ENCODE peak calls at places on chromosomes 13 and 19, in nine cellular contexts. One of them, this sample, is unnamed.

GRCh38 chr13:34026308-34026707 is 208.4 kb downstream of the RFC3 start:
- DNase-seq in T-cell: no peak
- DNase-seq in GM04504: no peak
- DNase-seq in stromal cell of bone marrow: no peak
- DNase-seq in H54: no peak
- DNase-seq in activated naive CD4-positive, alpha-beta T cell treated with anti-CD3 and anti-CD28 coated beads, Interleukin-2, amount 50 U/mL, for 72 hours: no peak
- DNase-seq in body of pancreas: no peak
- DNase-seq in CD8-positive, alpha-beta memory T cell: no peak
- DNase-seq in NCI-H1436: no peak
- DNase-seq in this sample: no peak

GRCh38 chr13:107865643-107866006 is 349.7 kb downstream of the LIG4 start:
- DNase-seq in stromal cell of bone marrow: no peak
- DNase-seq in body of pancreas: no peak
- DNase-seq in H54: no peak
- DNase-seq in GM04504: no peak
- DNase-seq in T-cell: no peak
- DNase-seq in NCI-H1436: no peak
- DNase-seq in CD8-positive, alpha-beta memory T cell: no peak
- DNase-seq in activated naive CD4-positive, alpha-beta T cell treated with anti-CD3 and anti-CD28 coated beads, Interleukin-2, amount 50 U/mL, for 72 hours: no peak
- DNase-seq in this sample: no peak

GRCh38 chr13:79776538-79776937 is 295.6 kb downstream of the NDFIP2 start:
- DNase-seq in stromal cell of bone marrow: no peak
- DNase-seq in activated naive CD4-positive, alpha-beta T cell treated with anti-CD3 and anti-CD28 coated beads, Interleukin-2, amount 50 U/mL, for 72 hours: no peak
- DNase-seq in NCI-H1436: no peak
- DNase-seq in H54: no peak
- DNase-seq in GM04504: no peak
- DNase-seq in T-cell: no peak
- DNase-seq in body of pancreas: no peak
- DNase-seq in CD8-positive, alpha-beta memory T cell: no peak
- DNase-seq in this sample: no peak

GRCh38 chr13:75544681-75545333 is 4.8 kb upstream of the UCHL3 start:
- DNase-seq in T-cell: no peak
- DNase-seq in stromal cell of bone marrow: peak; percentile 54
- DNase-seq in CD8-positive, alpha-beta memory T cell: no peak
- DNase-seq in GM04504: peak; percentile 79
- DNase-seq in H54: no peak
- DNase-seq in NCI-H1436: no peak
- DNase-seq in body of pancreas: no peak
- DNase-seq in activated naive CD4-positive, alpha-beta T cell treated with anti-CD3 and anti-CD28 coated beads, Interleukin-2, amount 50 U/mL, for 72 hours: no peak
- DNase-seq in this sample: no peak

GRCh38 chr19:50203281-50204080 is at the start of gene MYH14:
- DNase-seq in CD8-positive, alpha-beta memory T cell: no peak
- DNase-seq in stromal cell of bone marrow: no peak
- DNase-seq in NCI-H1436: peak; percentile 99
- DNase-seq in activated naive CD4-positive, alpha-beta T cell treated with anti-CD3 and anti-CD28 coated beads, Interleukin-2, amount 50 U/mL, for 72 hours: peak; percentile 29
- DNase-seq in GM04504: no peak
- DNase-seq in body of pancreas: peak; percentile 97
- DNase-seq in H54: no peak
- DNase-seq in T-cell: no peak
- DNase-seq in this sample: peak; percentile 80

GRCh38 chr13:73958657-73959397 is 175.4 kb downstream of the KLF12 start:
- DNase-seq in H54: no peak
- DNase-seq in CD8-positive, alpha-beta memory T cell: no peak
- DNase-seq in activated naive CD4-positive, alpha-beta T cell treated with anti-CD3 and anti-CD28 coated beads, Interleukin-2, amount 50 U/mL, for 72 hours: no peak
- DNase-seq in NCI-H1436: no peak
- DNase-seq in stromal cell of bone marrow: no peak
- DNase-seq in T-cell: no peak
- DNase-seq in GM04504: no peak
- DNase-seq in body of pancreas: no peak
- DNase-seq in this sample: no peak

GRCh38 chr13:107209811-107210210 is 641.9 kb upstream of the ARGLU1 start:
- DNase-seq in activated naive CD4-positive, alpha-beta T cell treated with anti-CD3 and anti-CD28 coated beads, Interleukin-2, amount 50 U/mL, for 72 hours: no peak
- DNase-seq in stromal cell of bone marrow: peak; percentile 41
- DNase-seq in T-cell: no peak
- DNase-seq in GM04504: peak; percentile 50
- DNase-seq in body of pancreas: no peak
- DNase-seq in H54: no peak
- DNase-seq in NCI-H1436: no peak
- DNase-seq in CD8-positive, alpha-beta memory T cell: no peak
- DNase-seq in this sample: no peak

GRCh38 chr19:4568884-4569283 is 9.4 kb upstream of the SEMA6B start:
- DNase-seq in GM04504: no peak
- DNase-seq in activated naive CD4-positive, alpha-beta T cell treated with anti-CD3 and anti-CD28 coated beads, Interleukin-2, amount 50 U/mL, for 72 hours: no peak
- DNase-seq in CD8-positive, alpha-beta memory T cell: no peak
- DNase-seq in body of pancreas: no peak
- DNase-seq in H54: no peak
- DNase-seq in T-cell: no peak
- DNase-seq in stromal cell of bone marrow: no peak
- DNase-seq in NCI-H1436: no peak
- DNase-seq in this sample: no peak

GRCh38 chr13:52862358-52863206 is 14.1 kb upstream of the PCDH8 start:
- DNase-seq in activated naive CD4-positive, alpha-beta T cell treated with anti-CD3 and anti-CD28 coated beads, Interleukin-2, amount 50 U/mL, for 72 hours: peak; percentile 34
- DNase-seq in H54: no peak
- DNase-seq in CD8-positive, alpha-beta memory T cell: no peak
- DNase-seq in body of pancreas: peak; percentile 31
- DNase-seq in GM04504: no peak
- DNase-seq in stromal cell of bone marrow: no peak
- DNase-seq in T-cell: no peak
- DNase-seq in NCI-H1436: no peak
- DNase-seq in this sample: no peak

GRCh38 chr19:2477141-2477710 is 1.3 kb downstream of the GADD45B start:
- DNase-seq in T-cell: no peak
- DNase-seq in NCI-H1436: no peak
- DNase-seq in GM04504: no peak
- DNase-seq in body of pancreas: peak; percentile 48
- DNase-seq in CD8-positive, alpha-beta memory T cell: no peak
- DNase-seq in stromal cell of bone marrow: no peak
- DNase-seq in activated naive CD4-positive, alpha-beta T cell treated with anti-CD3 and anti-CD28 coated beads, Interleukin-2, amount 50 U/mL, for 72 hours: peak; percentile 44
- DNase-seq in H54: no peak
- DNase-seq in this sample: no peak

This sample was measured in NCI-H1048.